ENCODE peak calls at places on chromosome 13, in six cellular contexts. S is NCI-H226, Z is spleen, R is G401, K is epithelial cell of esophagus, F is nucleus accumbens. L is an unnamed sample.

GRCh38 chr13:25839356-25839755 is 212.5 kb downstream of the SHISA2 start:
- DNase-seq in S (no peak), Z (no peak), R (no peak), K (no peak), F (no peak), L (no peak)

GRCh38 chr13:98022210-98022609 is 68.7 kb downstream of the IPO5 start:
- DNase-seq in S (no peak), Z (no peak), R (peak; percentile 8), K (peak; percentile 55), F (no peak), L (no peak)

GRCh38 chr13:47933688-47934011 is 67.4 kb downstream of the SUCLA2 start:
- DNase-seq in S (no peak), Z (no peak), R (no peak), K (peak; percentile 22), F (no peak), L (no peak)

GRCh38 chr13:114017028-114017630 is 43.3 kb upstream of the C13orf46 start:
- DNase-seq in S (peak; percentile 11), Z (no peak), R (no peak), K (no peak), F (no peak), L (no peak)

GRCh38 chr13:74560325-74560724 is 426.1 kb upstream of the KLF12 start:
- DNase-seq in S (no peak), Z (no peak), R (no peak), K (no peak), F (no peak), L (no peak)

GRCh38 chr13:59480857-59481256 is 682.9 kb downstream of the DIAPH3 start:
- DNase-seq in S (no peak), Z (no peak), R (no peak), K (no peak), F (no peak), L (no peak)

GRCh38 chr13:62704795-62705329 is 1289.2 kb upstream of the PCDH20 start:
- DNase-seq in S (no peak), Z (no peak), R (peak; percentile 63), K (no peak), F (no peak), L (peak; percentile 51)

GRCh38 chr13:67232384-67232783 is 2.2 kb upstream of the PCDH9 start:
- DNase-seq in S (no peak), Z (no peak), R (no peak), K (no peak), F (no peak), L (no peak)

GRCh38 chr13:46479286-46479685 is 73.7 kb upstream of the LRCH1 start:
- DNase-seq in S (no peak), Z (no peak), R (no peak), K (no peak), F (no peak), L (no peak)

GRCh38 chr13:113550453-113550852 is 34.1 kb upstream of the TFDP1 start:
- DNase-seq in S (no peak), Z (peak; percentile 32), R (peak; percentile 37), K (no peak), F (no peak), L (no peak)

GRCh38 chr13:83221813-83222241 is 660.4 kb downstream of the SLITRK1 start:
- DNase-seq in S (peak; percentile 81), Z (no peak), R (no peak), K (peak; percentile 81), F (no peak), L (no peak)

L was measured in cerebellar cortex.